ENCODE peak calls at places on chromosomes 7 and 10, in four cellular contexts. One of them, this sample, is unnamed.

GRCh38 chr10:26627320-26627719 is 70.2 kb upstream of the PDSS1 start:
- DNase-seq in adrenal gland: no peak
- DNase-seq in SJSA1: no peak
- DNase-seq in activated B cell treated with CpG ODN at 0.5 μM for 24 hours: no peak
- DNase-seq in this sample: no peak

GRCh38 chr10:61933857-61934559 is 32.5 kb downstream of the ARID5B start:
- DNase-seq in adrenal gland: no peak
- DNase-seq in SJSA1: no peak
- DNase-seq in activated B cell treated with CpG ODN at 0.5 μM for 24 hours: no peak
- DNase-seq in this sample: no peak

GRCh38 chr10:32314588-32314987 is 32.4 kb downstream of the EPC1 start:
- DNase-seq in adrenal gland: no peak
- DNase-seq in SJSA1: no peak
- DNase-seq in activated B cell treated with CpG ODN at 0.5 μM for 24 hours: no peak
- DNase-seq in this sample: peak

GRCh38 chr7:37083311-37084096 is 359.2 kb upstream of the AOAH start:
- DNase-seq in adrenal gland: no peak
- DNase-seq in SJSA1: no peak
- DNase-seq in activated B cell treated with CpG ODN at 0.5 μM for 24 hours: no peak
- DNase-seq in this sample: no peak

GRCh38 chr10:36172574-36172973 is 530.5 kb upstream of the FZD8 start:
- DNase-seq in adrenal gland: no peak
- DNase-seq in SJSA1: peak
- DNase-seq in activated B cell treated with CpG ODN at 0.5 μM for 24 hours: no peak
- DNase-seq in this sample: no peak

GRCh38 chr7:8130663-8131062 is 131.3 kb downstream of the ICA1 start:
- DNase-seq in adrenal gland: no peak
- DNase-seq in SJSA1: no peak
- DNase-seq in activated B cell treated with CpG ODN at 0.5 μM for 24 hours: no peak
- DNase-seq in this sample: no peak

GRCh38 chr7:96061844-96062243 is 260.1 kb downstream of the SLC25A13 start:
- DNase-seq in adrenal gland: peak
- DNase-seq in SJSA1: no peak
- DNase-seq in activated B cell treated with CpG ODN at 0.5 μM for 24 hours: no peak
- DNase-seq in this sample: no peak

GRCh38 chr10:113087082-113088029 is 137.3 kb downstream of the TCF7L2 start:
- DNase-seq in adrenal gland: no peak
- DNase-seq in SJSA1: peak
- DNase-seq in activated B cell treated with CpG ODN at 0.5 μM for 24 hours: no peak
- DNase-seq in this sample: peak

GRCh38 chr10:14604181-14605142 is 170.2 kb downstream of the FAM107B start:
- DNase-seq in adrenal gland: peak
- DNase-seq in SJSA1: peak
- DNase-seq in activated B cell treated with CpG ODN at 0.5 μM for 24 hours: peak
- DNase-seq in this sample: peak

GRCh38 chr10:27413831-27414348 is 90.2 kb upstream of the RAB18 start:
- DNase-seq in adrenal gland: no peak
- DNase-seq in SJSA1: no peak
- DNase-seq in activated B cell treated with CpG ODN at 0.5 μM for 24 hours: no peak
- DNase-seq in this sample: no peak

GRCh38 chr10:118870467-118871243 is 115.9 kb upstream of the CACUL1 start:
- DNase-seq in adrenal gland: no peak
- DNase-seq in SJSA1: peak
- DNase-seq in activated B cell treated with CpG ODN at 0.5 μM for 24 hours: no peak
- DNase-seq in this sample: peak